ENCODE peak calls at places on chromosomes 6 and 20, in seven cellular contexts. R, P, Y, V, W, L and Z are unnamed samples.

GRCh38 chr20:32607324-32607723 is 22.2 kb upstream of the NOL4L start:
- DNase-seq in Y (no peak), P (no peak), W (no peak), V (no peak), L (no peak), R (no peak), Z (no peak)

GRCh38 chr20:36614781-36615557 is 9.4 kb downstream of the RAB5IF start:
- DNase-seq in Y (no peak), R (no peak), P (peak), W (no peak), L (no peak), V (no peak), Z (no peak)

GRCh38 chr6:28081486-28081751 is 1.1 kb downstream of the ZNF165 start:
- DNase-seq in P (peak), W (no peak), V (no peak), Y (peak), R (no peak), L (peak), Z (no peak)

GRCh38 chr6:63121166-63121565 is 90.1 kb upstream of the FKBP1C start:
- DNase-seq in R (no peak), W (no peak), V (no peak), P (no peak), Y (no peak), L (no peak), Z (no peak)

GRCh38 chr6:131909408-131910218 is 41.6 kb downstream of the CCN2 start:
- DNase-seq in R (peak), W (peak), V (peak), L (peak), P (peak), Y (peak), Z (peak)

GRCh38 chr6:84768442-84769174 is 4.2 kb upstream of the TBX18 start:
- DNase-seq in V (no peak), W (no peak), Y (no peak), R (no peak), P (no peak), L (no peak), Z (no peak)

GRCh38 chr6:50272611-50273010 is 222.9 kb upstream of the DEFB112 start:
- DNase-seq in L (no peak), Y (no peak), P (no peak), W (no peak), R (no peak), V (peak), Z (no peak)

GRCh38 chr6:162512744-162513143 is 214.8 kb downstream of the PRKN start:
- DNase-seq in V (no peak), R (no peak), W (no peak), L (no peak), Y (no peak), P (no peak), Z (no peak)

GRCh38 chr6:30979076-30979475 is 4.4 kb upstream of the MUC21 start:
- DNase-seq in R (no peak), L (no peak), Y (no peak), W (no peak), V (no peak), P (no peak), Z (no peak)

GRCh38 chr20:47546184-47547033 is 44.7 kb downstream of the NCOA3 start:
- DNase-seq in Y (no peak), P (peak), L (no peak), R (no peak), V (no peak), W (peak), Z (no peak)